ENCODE peak calls at places on chromosomes 7 and 10, in eight cellular contexts. F, U, N, Y, A, S, E and J are unnamed samples.

GRCh38 chr10:73593812-73594211 is 2.7 kb upstream of the USP54 start:
- DNase-seq in E (no peak), S (no peak), N (no peak), Y (no peak), A (no peak), F (no peak), U (no peak), J (no peak)

GRCh38 chr7:36661135-36661840 is 63.0 kb downstream of the AOAH start:
- DNase-seq in S (no peak), U (no peak), N (no peak), F (no peak), Y (no peak), A (no peak), E (no peak), J (no peak)

GRCh38 chr7:84209006-84209405 is 14.4 kb upstream of the SEMA3A start:
- DNase-seq in N (no peak), F (no peak), S (no peak), U (no peak), Y (no peak), A (peak), E (no peak), J (no peak)

GRCh38 chr7:27210441-27211083 is 10.7 kb upstream of the HOXA13 start:
- DNase-seq in E (no peak), S (peak), A (peak), U (no peak), N (peak), F (peak), Y (peak), J (no peak)

GRCh38 chr10:96995851-96996250 is 163.8 kb downstream of the LCOR start:
- DNase-seq in N (no peak), E (no peak), Y (no peak), A (no peak), U (no peak), S (no peak), F (no peak), J (no peak)

GRCh38 chr7:143372070-143372469 is 9.1 kb upstream of the ZYX start:
- DNase-seq in S (peak), A (peak), U (peak), E (no peak), F (no peak), N (no peak), Y (peak), J (peak)

GRCh38 chr10:89593043-89593442 is 52.0 kb downstream of the PANK1 start:
- DNase-seq in N (no peak), E (no peak), A (no peak), F (no peak), U (no peak), Y (no peak), S (no peak), J (no peak)

GRCh38 chr7:150449206-150449956 is 1.0 kb upstream of the GIMAP8 start:
- DNase-seq in U (no peak), Y (no peak), A (no peak), E (no peak), N (no peak), F (no peak), S (no peak), J (no peak)

GRCh38 chr7:147071536-147071935 is 954.9 kb downstream of the CNTNAP2 start:
- DNase-seq in S (no peak), F (no peak), U (no peak), E (no peak), Y (no peak), A (no peak), N (no peak), J (no peak)

GRCh38 chr7:111076205-111076604 is 14.7 kb upstream of the LRRN3 start:
- DNase-seq in F (no peak), U (no peak), E (no peak), Y (no peak), N (no peak), S (peak), A (peak), J (no peak)

GRCh38 chr7:68529221-68529620 is 1069.1 kb upstream of the AUTS2 start:
- DNase-seq in E (no peak), F (no peak), U (no peak), S (no peak), Y (no peak), N (no peak), A (no peak), J (no peak)

GRCh38 chr10:96334888-96335526 is 23.8 kb downstream of the OPALIN start:
- DNase-seq in A (peak), S (no peak), E (no peak), Y (peak), N (peak), F (peak), U (no peak), J (peak)

GRCh38 chr7:139600306-139600705 is 76.8 kb downstream of the CLEC2L start:
- DNase-seq in N (no peak), E (no peak), S (no peak), F (no peak), A (peak), Y (no peak), U (no peak), J (no peak)

GRCh38 chr10:5575482-5576153 is 50.9 kb downstream of the CALML3 start:
- DNase-seq in F (no peak), Y (no peak), A (peak), S (no peak), E (no peak), U (no peak), N (no peak), J (no peak)

GRCh38 chr10:131979821-131980270 is 1.9 kb downstream of the BNIP3 start:
- DNase-seq in Y (peak), N (no peak), U (no peak), A (peak), E (no peak), F (peak), S (no peak), J (no peak)

GRCh38 chr7:6637544-6638229 is 569 bp downstream of the ZNF316 start:
- DNase-seq in S (peak), N (peak), U (no peak), F (no peak), E (peak), Y (no peak), A (no peak), J (no peak)

GRCh38 chr7:100516135-100516812 is 22.7 kb upstream of the AGFG2 start:
- DNase-seq in F (no peak), S (peak), N (no peak), U (no peak), Y (peak), E (no peak), A (peak), J (no peak)

GRCh38 chr10:70440296-70441160 is 953 bp downstream of the NODAL start:
- DNase-seq in A (no peak), S (no peak), N (no peak), E (no peak), U (no peak), Y (no peak), F (no peak), J (peak)

GRCh38 chr7:114084381-114085312 is 165.8 kb upstream of the PPP1R3A start:
- DNase-seq in S (no peak), E (no peak), U (no peak), F (peak), Y (no peak), A (no peak), N (no peak), J (no peak)

GRCh38 chr10:132232553-132232949 is 45.8 kb downstream of the DPYSL4 start:
- DNase-seq in U (no peak), A (no peak), S (no peak), N (no peak), F (no peak), E (no peak), Y (peak), J (no peak)

GRCh38 chr7:70489808-70490207 is 642.1 kb upstream of the GALNT17 start:
- DNase-seq in E (no peak), Y (no peak), U (no peak), A (no peak), F (no peak), N (no peak), S (no peak), J (no peak)

GRCh38 chr10:26840938-26841732 is 19.6 kb downstream of the ABI1 start:
- DNase-seq in E (no peak), F (no peak), U (no peak), Y (no peak), A (peak), N (no peak), S (no peak), J (no peak)

GRCh38 chr10:127293640-127294039 is 97.2 kb upstream of the INSYN2A start:
- DNase-seq in Y (no peak), S (peak), U (no peak), F (no peak), N (no peak), A (peak), E (no peak), J (no peak)